ENCODE peak calls at places on chromosome 10, in eight cellular contexts. X is prostate gland, P is Karpas-422, Y is stomach, S is testis, T is PC-9, U is dorsolateral prefrontal cortex, E is BJ. J is an unnamed sample. For H3K27me3, the result is how much of the 10 kb centered on the place peaks cover.

GRCh38 chr10:118259288-118259906 is 82.7 kb downstream of the FAM204A start:
- DNase-seq in Y (peak), U (no peak), S (peak), X (peak), E (no peak), P (peak), T (peak), J (peak)

GRCh38 chr10:105063796-105064195 is 422.7 kb downstream of the SORCS3 start:
- DNase-seq in P (peak), T (peak), U (peak), X (no peak), S (peak), E (no peak), Y (peak), J (no peak)

GRCh38 chr10:132883391-132883881 is 58.9 kb downstream of the CFAP46 start:
- DNase-seq in T (no peak), X (no peak), Y (no peak), E (no peak), S (no peak), U (no peak), P (no peak), J (no peak)

GRCh38 chr10:132173185-132173584 is 13.6 kb upstream of the DPYSL4 start:
- DNase-seq in P (no peak), S (no peak), T (no peak), X (no peak), U (peak), E (no peak), Y (no peak), J (no peak)

GRCh38 chr10:78139336-78139735 is 105.7 kb downstream of the RPS24 start:
- DNase-seq in P (no peak), E (no peak), X (no peak), U (no peak), S (peak), Y (no peak), T (no peak), J (no peak)

GRCh38 chr10:61975107-61975932 is 73.8 kb downstream of the ARID5B start:
- DNase-seq in P (no peak), X (no peak), E (peak), U (no peak), T (no peak), Y (no peak), S (no peak), J (no peak)

GRCh38 chr10:22481106-22481505 is 135.8 kb downstream of the SPAG6 start:
- DNase-seq in S (no peak), X (no peak), T (no peak), P (no peak), Y (no peak), E (no peak), U (no peak), J (no peak)

GRCh38 chr10:61898435-61898778 is 3.1 kb upstream of the ARID5B start:
- DNase-seq in P (peak), U (no peak), E (no peak), X (no peak), S (no peak), T (no peak), Y (no peak), J (no peak)

GRCh38 chr10:62062028-62062427 is 160.5 kb downstream of the ARID5B start:
- DNase-seq in T (no peak), P (no peak), Y (no peak), U (no peak), X (no peak), E (no peak), S (no peak), J (no peak)

GRCh38 chr10:133442191-133442966 is 11.4 kb upstream of the SCART1 start:
- DNase-seq in S (no peak), X (no peak), P (no peak), Y (peak), E (no peak), U (no peak), T (no peak), J (no peak)

GRCh38 chr10:44374155-44374554 is 10.7 kb downstream of the CXCL12 start:
- DNase-seq in P (no peak), U (no peak), T (no peak), X (no peak), S (no peak), Y (no peak), E (no peak), J (no peak)

GRCh38 chr10:119541459-119542356 is 811 bp downstream of the RGS10 start:
- DNase-seq in T (peak), P (peak), S (no peak), X (no peak), E (no peak), Y (peak), U (no peak), J (no peak)

GRCh38 chr10:60872451-60872850 is 71.5 kb downstream of the RHOBTB1 start:
- DNase-seq in P (no peak), T (no peak), U (no peak), Y (no peak), X (no peak), E (no peak), S (no peak), J (no peak)

GRCh38 chr10:69636626-69637550 is 6.8 kb downstream of the FAM241B start:
- DNase-seq in T (peak), X (peak), E (no peak), U (peak), P (peak), S (peak), Y (peak), J (no peak)

GRCh38 chr10:11009471-11010308 is 8.0 kb upstream of the CELF2 start:
- DNase-seq in P (no peak), Y (no peak), S (no peak), U (no peak), X (no peak), T (no peak), E (peak), J (no peak)

GRCh38 chr10:72074413-72075183 is 13.8 kb downstream of the SPOCK2 start:
- DNase-seq in T (no peak), X (no peak), E (no peak), U (no peak), P (no peak), Y (no peak), S (no peak), J (no peak)

GRCh38 chr10:80491251-80492102 is 37.4 kb downstream of the TSPAN14 start:
- DNase-seq in E (no peak), T (no peak), Y (peak), P (no peak), U (no peak), X (no peak), S (no peak), J (peak)

GRCh38 chr10:101535949-101536348 is 52.1 kb downstream of the POLL start:
- DNase-seq in P (no peak), T (no peak), U (no peak), X (no peak), E (no peak), Y (no peak), S (peak), J (no peak)

GRCh38 chr10:43267811-43268210 is 946 bp upstream of the RASGEF1A start:
- DNase-seq in E (no peak), S (no peak), P (no peak), T (no peak), U (no peak), Y (no peak), X (no peak), J (no peak)
- H3K27me3 ChIP-seq in E (under half), S (under half), P (under half), T (half or more), U (under half), Y (half or more), X (under half), J (under half)

GRCh38 chr10:3196482-3196881 is 23.9 kb upstream of the PITRM1 start:
- DNase-seq in P (no peak), T (no peak), E (no peak), S (no peak), X (no peak), Y (no peak), U (no peak), J (no peak)

GRCh38 chr10:3195706-3196105 is 23.1 kb upstream of the PITRM1 start:
- DNase-seq in P (no peak), S (no peak), T (no peak), Y (no peak), X (no peak), E (no peak), U (no peak), J (no peak)

GRCh38 chr10:3197354-3198003 is 24.9 kb upstream of the PITRM1 start:
- DNase-seq in S (peak), E (peak), U (peak), Y (peak), X (peak), P (peak), T (peak), J (peak)

GRCh38 chr10:3195286-3195685 is 22.7 kb upstream of the PITRM1 start:
- DNase-seq in T (no peak), E (no peak), X (no peak), S (no peak), P (no peak), U (no peak), Y (no peak), J (no peak)

DNA sequence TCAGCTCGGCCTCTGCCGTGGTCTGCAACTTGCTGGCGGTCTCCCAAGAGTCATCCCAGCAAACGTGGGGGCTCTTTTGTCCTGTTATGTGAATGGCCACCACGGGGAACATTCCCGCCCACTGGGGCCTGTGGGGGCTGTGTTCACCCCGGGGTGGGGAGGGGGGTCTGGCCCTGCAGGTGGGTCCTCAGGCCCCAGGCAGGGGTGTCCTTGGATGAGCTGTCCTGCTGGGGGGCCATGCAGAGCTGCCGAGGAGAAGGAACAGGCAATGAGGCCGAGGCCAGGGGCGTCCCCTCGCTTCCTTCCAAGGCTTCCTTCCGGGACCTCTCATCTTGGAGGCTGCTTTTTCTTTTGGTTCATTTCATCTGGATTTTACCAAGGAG is 24.4 kb upstream of the PITRM1 start:
- DNase-seq in T (no peak), Y (no peak), E (no peak), U (no peak), X (no peak), P (no peak), S (no peak), J (no peak)
- H3K4me3 ChIP-seq in T (no peak), Y (peak), E (no peak), U (peak), X (no peak), P (no peak), S (no peak), J (no peak)

GRCh38 chr10:45404087-45404769 is 30.2 kb downstream of the ALOX5 start:
- DNase-seq in E (no peak), X (no peak), P (no peak), T (no peak), U (no peak), S (no peak), Y (no peak), J (no peak)

GRCh38 chr10:45403151-45403550 is 29.1 kb downstream of the ALOX5 start:
- DNase-seq in X (no peak), T (no peak), U (no peak), Y (no peak), P (no peak), S (no peak), E (no peak), J (no peak)

GRCh38 chr10:45399113-45399512 is 25.1 kb downstream of the ALOX5 start:
- DNase-seq in P (no peak), E (no peak), T (no peak), X (no peak), S (no peak), Y (no peak), U (no peak), J (no peak)

GRCh38 chr10:45395554-45395953 is 21.5 kb downstream of the ALOX5 start:
- DNase-seq in S (no peak), P (no peak), Y (no peak), X (no peak), E (no peak), T (no peak), U (no peak), J (no peak)

DNA sequence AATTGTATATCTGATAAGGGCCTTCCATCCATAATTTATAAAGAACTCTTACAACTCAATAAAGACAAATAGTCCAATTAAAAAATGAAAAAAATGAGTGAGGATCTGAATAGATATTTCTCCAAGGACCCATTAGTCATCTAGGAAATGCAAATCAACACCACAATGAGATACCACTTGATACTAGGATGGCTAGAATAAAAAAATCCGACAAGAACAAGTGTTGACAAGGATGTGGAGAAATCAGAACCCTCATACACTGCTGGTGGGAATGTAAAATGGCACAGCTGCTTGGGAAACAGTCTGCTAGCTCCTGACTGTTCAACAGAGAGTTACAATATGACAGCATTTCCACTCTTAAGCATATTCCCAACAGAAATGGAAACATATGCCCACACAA is 24.6 kb downstream of the ALOX5 start:
- DNase-seq in E (no peak), Y (no peak), X (no peak), U (no peak), S (no peak), P (peak), T (no peak), J (no peak)
- H3K27me3 ChIP-seq in E (under half), Y (under half), X (under half), U (under half), S (under half), P (under half), T (under half), J (under half)

GRCh38 chr10:33215154-33215553 is 119.3 kb downstream of the NRP1 start:
- DNase-seq in T (no peak), U (no peak), S (no peak), X (no peak), Y (no peak), E (peak), P (no peak), J (no peak)
- H3K4me3 ChIP-seq in T (no peak), U (no peak), S (no peak), X (no peak), Y (no peak), E (no peak), P (no peak), J (no peak)

GRCh38 chr10:7434332-7434731 is 23.5 kb upstream of the SFMBT2 start:
- DNase-seq in T (no peak), X (no peak), U (no peak), E (no peak), S (no peak), P (no peak), Y (no peak), J (no peak)
- H3K27me3 ChIP-seq in T (under half), X (under half), U (under half), E (under half), S (under half), P (under half), Y (under half), J (under half)

GRCh38 chr10:123666318-123667291 is at the start of gene GPR26:
- DNase-seq in Y (no peak), E (no peak), T (no peak), P (no peak), U (no peak), X (no peak), S (peak), J (no peak)

GRCh38 chr10:123669901-123670300 is 3.7 kb downstream of the GPR26 start:
- DNase-seq in X (no peak), Y (no peak), T (no peak), E (peak), U (no peak), P (no peak), S (no peak), J (no peak)

GRCh38 chr10:123663522-123663921 is 2.6 kb upstream of the GPR26 start:
- DNase-seq in Y (no peak), P (no peak), X (no peak), U (no peak), E (no peak), T (no peak), S (no peak), J (no peak)

GRCh38 chr10:123665371-123666286 is 526 bp upstream of the GPR26 start:
- DNase-seq in S (no peak), X (no peak), U (no peak), Y (no peak), T (no peak), P (no peak), E (no peak), J (no peak)
- H3K4me3 ChIP-seq in S (no peak), X (no peak), U (peak), Y (no peak), T (no peak), P (no peak), E (no peak), J (no peak)

J was measured in adrenal gland.